ENCODE peak calls at places on chromosome 4, in four cellular contexts. U is heart right ventricle, O is left ventricle myocardium inferior, Y is GM23248. B is an unnamed sample. For H3K4me1, the result is how much of the 10 kb centered on the place peaks cover.

GRCh38 chr4:151797131-151797530 is 36.3 kb upstream of the GATB start:
- DNase-seq in U (no peak), O (no peak), Y (peak), B (no peak)

GRCh38 chr4:185017964-185018772 is at the start of gene HELT:
- DNase-seq in U (no peak), O (no peak), Y (no peak), B (no peak)

GRCh38 chr4:153151535-153152452 is 52.4 kb upstream of the TRIM2 start:
- DNase-seq in U (no peak), O (no peak), Y (peak), B (no peak)

GRCh38 chr4:9765091-9765490 is 16.3 kb upstream of the DRD5 start:
- DNase-seq in U (no peak), O (no peak), Y (peak), B (peak)

GRCh38 chr4:173878701-173879100 is 348.7 kb upstream of the HAND2 start:
- DNase-seq in U (peak), O (peak), Y (peak), B (no peak)

GRCh38 chr4:53508446-53508845 is 82.8 kb downstream of the LNX1 start:
- DNase-seq in U (no peak), O (no peak), Y (peak), B (no peak)

GRCh38 chr4:112289407-112290253 is 3.9 kb upstream of the TIFA start:
- DNase-seq in U (no peak), O (no peak), Y (no peak), B (no peak)

GRCh38 chr4:81606796-81607550 is 135.3 kb upstream of the RASGEF1B start:
- DNase-seq in U (no peak), O (no peak), Y (peak), B (no peak)

GRCh38 chr4:7805533-7806079 is 134.1 kb downstream of the AFAP1 start:
- DNase-seq in U (no peak), O (peak), Y (peak), B (no peak)

GRCh38 chr4:48033825-48034413 is 17.3 kb downstream of the NIPAL1 start:
- DNase-seq in U (no peak), O (no peak), Y (peak), B (peak)

GRCh38 chr4:122017296-122017695 is 65.4 kb upstream of the TRPC3 start:
- DNase-seq in U (no peak), O (no peak), Y (no peak), B (no peak)

GRCh38 chr4:126137782-126138170 is 823.0 kb downstream of the FAT4 start:
- DNase-seq in U (no peak), O (no peak), Y (peak), B (no peak)

GRCh38 chr4:114727426-114727825 is 128.8 kb downstream of the UGT8 start:
- DNase-seq in U (no peak), O (no peak), Y (no peak), B (no peak)

GRCh38 chr4:175146799-175147198 is 228.6 kb downstream of the ADAM29 start:
- DNase-seq in U (no peak), O (no peak), Y (no peak), B (no peak)

GRCh38 chr4:6230502-6230785 is 30.1 kb upstream of the JAKMIP1 start:
- DNase-seq in U (no peak), O (no peak), Y (no peak), B (no peak)

GRCh38 chr4:159414305-159414704 is 311.4 kb downstream of the RAPGEF2 start:
- DNase-seq in U (no peak), O (no peak), Y (no peak), B (no peak)

GRCh38 chr4:6555519-6555918 is 19.5 kb upstream of the MAN2B2 start:
- DNase-seq in U (no peak), O (no peak), Y (no peak), B (no peak)

GRCh38 chr4:140943887-140944515 is 187.8 kb upstream of the TBC1D9 start:
- DNase-seq in U (no peak), O (no peak), Y (peak), B (no peak)

GRCh38 chr4:86895692-86896488 is 3.7 kb upstream of the C4orf36 start:
- DNase-seq in U (no peak), O (no peak), Y (peak), B (no peak)

GRCh38 chr4:4384837-4385236 is 2.1 kb upstream of the NSG1 start:
- DNase-seq in U (no peak), O (no peak), Y (peak), B (no peak)

GRCh38 chr4:72295966-72296557 is 264.3 kb downstream of the NPFFR2 start:
- DNase-seq in U (no peak), O (no peak), Y (peak), B (no peak)

GRCh38 chr4:109999513-109999912 is 86.8 kb downstream of the EGF start:
- DNase-seq in U (no peak), O (no peak), Y (no peak), B (no peak)

GRCh38 chr4:89878611-89879010 is 16.0 kb upstream of the MMRN1 start:
- DNase-seq in U (no peak), O (no peak), Y (peak), B (no peak)

DNA sequence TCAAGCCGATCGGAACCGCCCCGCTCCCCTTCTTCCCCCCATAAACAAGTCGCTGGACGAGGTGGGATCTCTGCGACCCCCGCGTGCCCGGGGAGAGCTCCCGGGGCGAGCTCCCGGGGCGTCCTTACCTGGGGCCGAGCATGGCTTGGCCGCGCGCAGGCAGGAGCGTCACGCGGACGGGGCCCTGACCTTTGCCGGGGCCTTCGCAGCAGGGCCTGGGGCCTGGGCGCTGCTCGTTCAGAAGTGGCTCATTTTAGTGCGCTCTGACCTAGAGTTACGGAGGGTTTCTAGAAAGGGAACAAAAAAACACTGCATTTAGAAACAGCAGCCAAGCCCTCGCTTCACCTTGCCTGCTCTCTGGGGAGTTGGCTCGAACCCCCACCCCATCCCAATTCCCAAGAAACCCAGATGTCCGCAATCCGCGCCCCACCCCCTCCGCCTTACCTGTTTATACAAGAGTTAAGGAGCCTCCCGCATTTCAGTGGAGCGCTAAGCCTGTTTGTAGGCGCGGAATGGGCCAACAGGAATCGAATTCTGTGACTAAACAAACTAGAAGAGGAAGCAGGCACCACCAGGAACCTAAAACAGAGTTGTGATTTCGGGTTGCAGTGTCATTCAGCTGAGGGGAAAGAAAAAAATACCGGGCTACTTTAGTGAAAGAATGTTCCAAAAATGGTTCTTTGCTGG is 814 bp upstream of the RBM47 start:
- DNase-seq in U (peak), O (peak), Y (no peak), B (no peak)
- H3K4me3 ChIP-seq in U (peak), O (peak), Y (no peak), B (no peak)

DNA sequence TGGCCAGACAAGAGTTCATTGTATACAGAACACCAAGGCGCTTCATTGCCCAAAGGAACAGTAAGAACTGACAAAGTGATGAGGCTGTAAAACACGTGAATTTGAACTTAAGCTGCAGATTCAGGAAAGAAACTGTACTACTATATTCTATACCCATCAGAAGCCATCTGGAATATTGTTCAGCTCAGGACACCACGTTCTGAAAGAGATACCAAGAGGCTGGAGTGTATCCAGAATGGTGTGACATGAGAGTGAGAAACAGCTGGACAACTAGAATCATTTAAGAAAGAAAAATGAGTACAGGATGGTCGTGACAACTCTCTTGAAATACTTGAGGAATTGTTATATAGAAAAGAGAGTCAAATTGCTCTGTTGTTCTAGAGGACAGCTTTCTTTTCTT is 94.9 kb downstream of the MGST2 start:
- DNase-seq in U (no peak), O (no peak), Y (no peak), B (no peak)
- H3K4me1 ChIP-seq in U (under half), O (half or more), Y (under half), B (under half)

GRCh38 chr4:183987529-183987946 is 82.4 kb downstream of the STOX2 start:
- DNase-seq in U (peak), O (peak), Y (peak), B (no peak)
- H3K4me3 ChIP-seq in U (peak), O (peak), Y (peak), B (no peak)

DNA sequence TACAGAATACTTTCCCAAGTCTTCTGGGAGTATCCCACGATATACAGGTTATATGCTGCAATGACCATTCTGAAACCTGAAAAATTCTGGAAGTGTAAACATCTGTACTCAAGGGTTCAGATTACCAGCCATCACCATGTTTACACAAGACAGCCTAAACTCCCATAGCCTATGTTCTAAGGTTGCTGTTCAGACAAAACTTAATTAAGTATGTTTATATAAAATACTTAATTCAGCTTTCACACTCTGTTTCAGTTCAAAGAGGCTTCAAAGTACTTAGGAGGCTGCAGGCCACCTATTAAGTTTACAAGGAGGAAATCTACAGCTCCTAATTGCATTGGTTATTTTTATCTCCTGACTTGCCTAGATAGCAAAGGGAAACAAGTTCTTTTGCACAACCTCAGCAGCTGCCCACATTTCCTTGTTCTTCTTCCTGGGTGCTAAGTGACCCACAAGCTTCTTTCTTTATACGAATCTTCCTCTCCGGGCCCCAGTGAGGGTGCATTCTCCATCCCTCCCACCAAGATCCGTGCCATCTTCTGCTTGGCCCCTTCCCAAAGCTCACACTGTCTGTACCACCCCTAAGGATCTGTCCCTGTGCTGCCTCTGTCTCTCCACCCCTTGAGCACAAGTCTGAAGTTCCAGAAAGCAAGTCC is 2.0 kb downstream of the GAK start:
- DNase-seq in U (no peak), O (no peak), Y (peak), B (peak)
- H3K4me1 ChIP-seq in U (under half), O (half or more), Y (under half), B (under half)

GRCh38 chr4:55791666-55792065 is 27.9 kb upstream of the EXOC1L start:
- DNase-seq in U (no peak), O (no peak), Y (peak), B (no peak)

GRCh38 chr4:55793479-55793878 is 26.1 kb upstream of the EXOC1L start:
- DNase-seq in U (no peak), O (no peak), Y (peak), B (no peak)

GRCh38 chr4:55794053-55794452 is 25.5 kb upstream of the EXOC1L start:
- DNase-seq in U (no peak), O (no peak), Y (no peak), B (no peak)

DNA sequence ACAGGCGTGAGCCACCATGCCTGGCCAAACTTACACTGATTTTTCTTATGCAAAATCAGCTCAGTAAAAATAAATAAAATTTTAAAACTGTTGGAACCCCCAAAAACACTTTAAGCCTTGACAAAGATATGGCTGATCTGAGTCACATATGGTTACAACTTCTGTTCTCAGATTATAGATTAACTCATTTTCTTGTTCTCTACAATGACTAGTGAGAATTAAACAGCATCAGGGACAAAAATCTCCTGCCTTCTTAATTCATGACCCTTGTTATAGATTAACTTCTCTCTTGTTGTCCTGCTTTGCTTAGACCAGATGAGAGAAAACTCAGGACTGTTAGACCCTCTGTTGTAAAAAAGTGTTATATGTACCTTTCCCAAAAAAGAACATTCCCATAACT is 24.2 kb upstream of the EXOC1L start:
- DNase-seq in U (no peak), O (no peak), Y (no peak), B (no peak)
- H3K4me3 ChIP-seq in U (no peak), O (no peak), Y (no peak), B (no peak)

DNA sequence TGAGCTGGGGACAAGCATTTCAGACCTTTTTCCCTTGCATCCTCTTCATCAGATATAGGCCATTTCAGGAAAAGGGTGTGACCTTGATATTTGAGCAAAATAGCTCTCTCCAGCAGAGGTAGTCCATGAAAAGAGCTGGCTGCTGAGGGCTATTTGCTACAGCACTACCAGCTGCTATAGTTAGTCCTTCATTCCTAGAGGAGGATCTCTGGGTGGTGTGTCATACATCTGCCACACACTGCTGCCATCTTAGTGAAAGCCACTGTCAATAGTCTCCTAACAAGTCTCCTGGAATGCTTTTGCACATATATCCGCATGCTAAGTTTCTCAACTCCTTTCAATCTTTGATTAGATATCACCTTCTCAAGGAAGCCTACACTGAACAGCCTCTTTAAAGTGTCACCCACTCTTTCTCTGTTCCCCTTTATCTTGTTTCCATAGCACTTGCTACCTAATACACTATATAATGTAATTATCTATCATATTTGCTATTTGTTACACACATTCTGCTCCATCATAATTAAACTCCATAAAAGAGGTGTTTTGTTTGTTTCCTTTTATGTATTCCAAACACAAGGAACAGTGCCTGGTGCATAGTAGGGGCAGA is 131.9 kb downstream of the TBC1D19 start:
- DNase-seq in U (no peak), O (no peak), Y (no peak), B (no peak)
- H3K4me1 ChIP-seq in U (under half), O (under half), Y (under half), B (under half)

GRCh38 chr4:144649646-144650045 is 3.7 kb downstream of the HHIP start:
- DNase-seq in U (no peak), O (no peak), Y (no peak), B (no peak)
- H3K4me3 ChIP-seq in U (no peak), O (no peak), Y (no peak), B (no peak)

B was measured in CD4-positive, CD25-positive, alpha-beta regulatory T cell.